ENCODE peak calls at places on chromosomes 4 and X, in five cellular contexts. L is ureter, B is right cardiac atrium, R is RWPE2, G is fibroblast of pulmonary artery. E is an unnamed sample.

GRCh38 chr4:60683953-60684352 is 516.2 kb upstream of the ADGRL3 start:
- DNase-seq in G (peak; percentile 68), R (no peak), B (no peak), L (no peak), E (peak; percentile 23)

GRCh38 chrX:7985568-7985967 is 58.4 kb upstream of the PNPLA4 start:
- DNase-seq in G (no peak), B (no peak), L (no peak), R (no peak), E (no peak)

GRCh38 chrX:65644621-65645287 is 22.7 kb upstream of the MSN start:
- DNase-seq in G (peak; percentile 84), R (peak; percentile 80), B (peak; percentile 95), L (peak; percentile 82), E (peak; percentile 91)

GRCh38 chr4:76879731-76880364 is 18.1 kb downstream of the SOWAHB start:
- DNase-seq in G (no peak), L (no peak), B (no peak), R (no peak), E (peak; percentile 16)

GRCh38 chrX:23248187-23248586 is 86.5 kb upstream of the PTCHD1 start:
- DNase-seq in R (no peak), B (no peak), G (no peak), L (no peak), E (no peak)

GRCh38 chrX:70464051-70464450 is 19.4 kb downstream of the DLG3 start:
- DNase-seq in R (no peak), L (no peak), B (no peak), G (no peak), E (no peak)

GRCh38 chr4:164876680-164877324 is at the start of gene APELA:
- DNase-seq in G (no peak), B (no peak), L (no peak), R (no peak), E (no peak)

GRCh38 chrX:25853002-25853479 is 285.1 kb upstream of the MAGEB18 start:
- DNase-seq in R (no peak), G (no peak), L (no peak), B (no peak), E (no peak)

GRCh38 chr4:38567448-38567847 is 96.6 kb upstream of the KLF3 start:
- DNase-seq in B (no peak), G (no peak), R (no peak), L (no peak), E (no peak)

GRCh38 chrX:50691820-50692219 is 122.2 kb downstream of the SHROOM4 start:
- DNase-seq in B (no peak), G (peak; percentile 63), R (no peak), L (no peak), E (peak; percentile 65)

GRCh38 chrX:103685396-103685795 is 1.1 kb downstream of the MORF4L2 start:
- DNase-seq in R (no peak), L (no peak), B (no peak), G (peak; percentile 34), E (no peak)

GRCh38 chr4:126752702-126753101 is 880.1 kb upstream of the INTU start:
- DNase-seq in G (no peak), B (no peak), R (no peak), L (no peak), E (no peak)

GRCh38 chr4:146567396-146567795 is 45.7 kb upstream of the SLC10A7 start:
- DNase-seq in G (peak; percentile 59), B (no peak), L (no peak), R (no peak), E (peak; percentile 82)

GRCh38 chr4:651884-652642 is 22.0 kb downstream of the ATP5ME start:
- DNase-seq in G (no peak), L (no peak), R (peak; percentile 65), B (no peak), E (no peak)

GRCh38 chr4:3820806-3821579 is 54.8 kb downstream of the ADRA2C start:
- DNase-seq in G (no peak), L (no peak), R (no peak), B (peak; percentile 17), E (no peak)

GRCh38 chr4:72107456-72107855 is 75.7 kb downstream of the NPFFR2 start:
- DNase-seq in R (no peak), B (no peak), L (no peak), G (no peak), E (peak; percentile 8)